ENCODE peak calls at places on chromosome 12, in five cellular contexts. E is fibroblast of lung, P is fibroblast of villous mesenchyme, J is ovary, F is A673. M is an unnamed sample.

GRCh38 chr12:57816855-57817151 is 1.7 kb downstream of the AVIL start:
- DNase-seq in J (peak), P (peak), E (peak), F (no peak), M (peak)

GRCh38 chr12:103881261-103881660 is 40.2 kb upstream of the NT5DC3 start:
- DNase-seq in E (no peak), J (no peak), F (no peak), P (no peak), M (no peak)

GRCh38 chr12:110778801-110779577 is 36.3 kb upstream of the PPP1CC start:
- DNase-seq in E (no peak), J (no peak), P (no peak), F (no peak), M (no peak)

GRCh38 chr12:121932176-121932536 is 13.8 kb downstream of the CFAP251 start:
- DNase-seq in F (no peak), P (no peak), J (no peak), E (no peak), M (no peak)

GRCh38 chr12:132496710-132497109 is 6.8 kb downstream of the FBRSL1 start:
- DNase-seq in E (no peak), J (no peak), P (no peak), F (no peak), M (no peak)

GRCh38 chr12:41943671-41944070 is 201.0 kb downstream of the GXYLT1 start:
- DNase-seq in J (no peak), E (peak), P (no peak), F (no peak), M (no peak)

GRCh38 chr12:49874142-49874897 is 29.4 kb downstream of the FAIM2 start:
- DNase-seq in E (no peak), J (no peak), P (peak), F (no peak), M (no peak)

GRCh38 chr12:6333029-6333428 is 8.8 kb downstream of the TNFRSF1A start:
- DNase-seq in J (no peak), E (no peak), F (no peak), P (no peak), M (no peak)

GRCh38 chr12:49428652-49429549 is 61.6 kb downstream of the SPATS2 start:
- DNase-seq in E (peak), P (peak), F (peak), J (no peak), M (peak)

GRCh38 chr12:116759783-116760581 is 21.9 kb downstream of the RNFT2 start:
- DNase-seq in F (no peak), J (no peak), P (peak), E (no peak), M (no peak)

GRCh38 chr12:95978351-95978750 is 17.8 kb downstream of the HAL start:
- DNase-seq in F (no peak), P (no peak), E (no peak), J (no peak), M (no peak)

GRCh38 chr12:106194351-106194750 is 53.5 kb downstream of the CKAP4 start:
- DNase-seq in J (no peak), P (no peak), F (no peak), E (no peak), M (no peak)

GRCh38 chr12:74728006-74728405 is 190.4 kb downstream of the ATXN7L3B start:
- DNase-seq in E (no peak), P (no peak), J (no peak), F (no peak), M (no peak)

GRCh38 chr12:28017126-28017872 is 44.8 kb upstream of the PTHLH start:
- DNase-seq in J (no peak), E (no peak), P (no peak), F (no peak), M (no peak)

GRCh38 chr12:117412465-117413190 is 51.2 kb upstream of the NOS1 start:
- DNase-seq in E (no peak), F (no peak), P (no peak), J (no peak), M (no peak)

GRCh38 chr12:132622437-132623071 is 4.0 kb downstream of the P2RX2 start:
- DNase-seq in F (peak), J (peak), E (peak), P (peak), M (peak)

GRCh38 chr12:12899530-12900380 is 8.4 kb downstream of the GPRC5A start:
- DNase-seq in E (peak), P (peak), J (peak), F (peak), M (peak)

GRCh38 chr12:118015944-118016343 is 559 bp upstream of the RFC5 start:
- DNase-seq in J (no peak), P (no peak), E (no peak), F (no peak), M (no peak)

GRCh38 chr12:1630827-1631591 is 2.0 kb downstream of the WNT5B start:
- DNase-seq in F (no peak), P (peak), J (no peak), E (peak), M (peak)

DNA sequence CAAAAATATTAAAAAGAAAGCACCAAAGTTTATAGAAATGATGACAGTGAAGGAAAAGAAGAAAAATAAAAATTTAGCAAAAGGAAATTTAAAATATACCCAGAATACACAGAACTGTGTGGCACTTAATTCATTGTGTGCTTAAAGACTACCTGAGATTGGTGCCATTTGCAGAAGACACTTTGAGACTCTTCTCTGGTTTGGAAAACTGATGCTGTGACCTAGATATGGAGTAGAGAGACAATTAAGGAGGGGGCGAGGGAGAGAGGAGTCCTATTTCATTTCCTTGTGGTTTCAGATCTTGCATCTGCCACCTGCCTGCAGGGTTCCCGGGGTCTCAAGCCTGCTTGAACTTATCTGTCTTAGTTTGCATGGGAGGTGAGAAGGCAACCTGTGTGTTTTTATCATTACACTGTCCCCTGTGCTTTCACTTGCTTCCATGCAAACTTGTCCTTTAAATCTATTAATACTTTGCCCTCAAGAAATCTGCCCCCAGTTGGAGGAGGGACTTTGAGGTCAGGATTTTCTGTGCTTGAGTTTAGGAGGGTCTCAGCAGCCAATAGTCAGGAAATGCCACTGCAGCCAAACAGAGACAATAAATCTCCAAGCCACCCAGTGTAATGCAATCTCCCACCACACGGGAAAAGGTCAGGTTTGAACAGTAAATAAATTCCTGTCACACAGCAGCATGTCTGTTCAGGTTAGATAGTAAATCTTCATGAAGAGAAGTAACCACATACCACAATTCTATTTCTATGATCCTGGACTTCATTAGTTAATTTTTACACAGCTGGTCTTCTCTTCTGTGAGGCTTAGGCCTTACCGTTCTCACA is 119.4 kb downstream of the CAND1 start:
- DNase-seq in E (no peak), J (no peak), F (peak), P (no peak), M (no peak)
- TF ChIP-seq CTCF in E (no peak), J (no peak), F (peak), P (peak), M (no peak)

DNA sequence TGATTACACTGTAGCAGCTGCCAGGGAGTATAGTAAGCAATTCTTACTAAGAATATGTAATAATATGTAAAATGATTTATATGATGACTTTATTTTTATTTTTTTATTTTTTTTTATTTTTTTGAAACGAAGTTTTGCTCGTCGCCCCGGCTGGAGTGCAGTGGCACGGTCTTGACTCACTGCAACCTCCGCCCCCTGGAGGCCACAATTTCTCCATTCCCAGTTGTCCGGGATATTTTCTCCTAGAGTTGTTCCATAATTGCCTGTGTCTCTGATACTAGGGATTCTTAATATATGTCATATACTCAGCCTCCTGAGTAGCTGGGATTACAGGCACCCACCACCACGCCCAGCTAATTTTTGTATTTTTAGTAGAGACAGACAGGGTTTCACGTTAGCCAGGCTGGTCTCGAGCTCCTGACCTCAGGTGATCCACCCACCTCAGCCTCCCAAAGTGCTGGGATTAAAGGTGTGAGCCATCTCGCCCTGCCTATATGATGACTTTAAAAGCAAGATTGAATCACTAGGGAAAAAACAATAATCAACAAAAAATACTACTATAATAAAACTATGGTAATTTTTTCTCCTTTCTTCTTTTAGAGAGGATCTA is 12.2 kb upstream of the ITPR2 start:
- DNase-seq in E (peak), F (peak), J (peak), P (peak), M (peak)
- H3K4me3 ChIP-seq in E (no peak), F (no peak), J (no peak), P (no peak), M (no peak)

GRCh38 chr12:86186449-86186848 is 69.7 kb downstream of the MGAT4C start:
- DNase-seq in E (peak), J (no peak), P (no peak), F (no peak), M (no peak)
- TF ChIP-seq CTCF in E (no peak), J (no peak), P (no peak), F (peak), M (no peak)

GRCh38 chr12:24307716-24308335 is 358.4 kb upstream of the SOX5 start:
- DNase-seq in E (no peak), F (peak), J (no peak), P (no peak), M (no peak)
- H3K4me3 ChIP-seq in E (no peak), F (no peak), J (no peak), P (no peak), M (no peak)

GRCh38 chr12:24600559-24600958 is 348.3 kb downstream of the BCAT1 start:
- DNase-seq in P (peak), F (peak), E (peak), J (no peak), M (no peak)

GRCh38 chr12:24599737-24600136 is 349.2 kb downstream of the BCAT1 start:
- DNase-seq in P (no peak), F (no peak), J (no peak), E (no peak), M (no peak)

GRCh38 chr12:24595652-24596235 is 353.2 kb downstream of the BCAT1 start:
- DNase-seq in F (peak), E (peak), P (peak), J (no peak), M (no peak)

GRCh38 chr12:24600996-24601395 is 347.9 kb downstream of the BCAT1 start:
- DNase-seq in E (peak), P (peak), F (peak), J (no peak), M (peak)

GRCh38 chr12:24596768-24597388 is 352.0 kb downstream of the BCAT1 start:
- DNase-seq in F (peak), P (peak), J (no peak), E (peak), M (peak)
- TF ChIP-seq CTCF in F (peak), P (peak), J (peak), E (peak), M (peak)

GRCh38 chr12:120698677-120699076 is 11.6 kb upstream of the UNC119B start:
- DNase-seq in E (no peak), P (no peak), F (no peak), J (no peak), M (no peak)
- H3K4me3 ChIP-seq in E (no peak), P (no peak), F (no peak), J (no peak), M (no peak)